ENCODE peak calls at places on chromosome 22, in six cellular contexts. One of them, this sample, is unnamed.

GRCh38 chr22:44091021-44091721 is 67.1 kb downstream of the PARVB start:
- DNase-seq in iris pigment epithelial cell: peak
- DNase-seq in C1 segment of cervical spinal cord: no peak
- DNase-seq in choroid plexus epithelial cell: peak
- DNase-seq in ureter: no peak
- DNase-seq in stimulated activated CD8-positive, alpha-beta memory T cell treated with anti-CD3 and anti-CD28 coated beads, Interleukin-4, amount 100 ng/mL, for 4 hours: no peak
- DNase-seq in this sample: no peak

GRCh38 chr22:43270314-43270908 is 72.8 kb downstream of the SCUBE1 start:
- DNase-seq in C1 segment of cervical spinal cord: no peak
- DNase-seq in ureter: no peak
- DNase-seq in stimulated activated CD8-positive, alpha-beta memory T cell treated with anti-CD3 and anti-CD28 coated beads, Interleukin-4, amount 100 ng/mL, for 4 hours: no peak
- DNase-seq in iris pigment epithelial cell: no peak
- DNase-seq in choroid plexus epithelial cell: peak
- DNase-seq in this sample: peak

GRCh38 chr22:26314171-26314570 is 114.9 kb upstream of the ASPHD2 start:
- DNase-seq in ureter: no peak
- DNase-seq in iris pigment epithelial cell: no peak
- DNase-seq in C1 segment of cervical spinal cord: no peak
- DNase-seq in stimulated activated CD8-positive, alpha-beta memory T cell treated with anti-CD3 and anti-CD28 coated beads, Interleukin-4, amount 100 ng/mL, for 4 hours: no peak
- DNase-seq in choroid plexus epithelial cell: no peak
- DNase-seq in this sample: no peak

GRCh38 chr22:27378343-27378800 is 423.2 kb downstream of the MN1 start:
- DNase-seq in choroid plexus epithelial cell: peak
- DNase-seq in ureter: no peak
- DNase-seq in C1 segment of cervical spinal cord: no peak
- DNase-seq in stimulated activated CD8-positive, alpha-beta memory T cell treated with anti-CD3 and anti-CD28 coated beads, Interleukin-4, amount 100 ng/mL, for 4 hours: no peak
- DNase-seq in iris pigment epithelial cell: peak
- DNase-seq in this sample: no peak

GRCh38 chr22:33328789-33329296 is 270.7 kb upstream of the SYN3 start:
- DNase-seq in C1 segment of cervical spinal cord: no peak
- DNase-seq in ureter: no peak
- DNase-seq in stimulated activated CD8-positive, alpha-beta memory T cell treated with anti-CD3 and anti-CD28 coated beads, Interleukin-4, amount 100 ng/mL, for 4 hours: no peak
- DNase-seq in choroid plexus epithelial cell: peak
- DNase-seq in iris pigment epithelial cell: peak
- DNase-seq in this sample: no peak

GRCh38 chr22:47165998-47166397 is 403.5 kb downstream of the TBC1D22A start:
- DNase-seq in C1 segment of cervical spinal cord: no peak
- DNase-seq in choroid plexus epithelial cell: no peak
- DNase-seq in ureter: no peak
- DNase-seq in stimulated activated CD8-positive, alpha-beta memory T cell treated with anti-CD3 and anti-CD28 coated beads, Interleukin-4, amount 100 ng/mL, for 4 hours: no peak
- DNase-seq in iris pigment epithelial cell: no peak
- DNase-seq in this sample: no peak

GRCh38 chr22:37968452-37969251 is 15.2 kb downstream of the POLR2F start:
- DNase-seq in stimulated activated CD8-positive, alpha-beta memory T cell treated with anti-CD3 and anti-CD28 coated beads, Interleukin-4, amount 100 ng/mL, for 4 hours: no peak
- DNase-seq in iris pigment epithelial cell: no peak
- DNase-seq in ureter: no peak
- DNase-seq in choroid plexus epithelial cell: no peak
- DNase-seq in C1 segment of cervical spinal cord: peak
- DNase-seq in this sample: no peak

GRCh38 chr22:37260939-37261338 is 16.9 kb upstream of the RAC2 start:
- DNase-seq in iris pigment epithelial cell: peak
- DNase-seq in ureter: no peak
- DNase-seq in C1 segment of cervical spinal cord: peak
- DNase-seq in choroid plexus epithelial cell: peak
- DNase-seq in stimulated activated CD8-positive, alpha-beta memory T cell treated with anti-CD3 and anti-CD28 coated beads, Interleukin-4, amount 100 ng/mL, for 4 hours: no peak
- DNase-seq in this sample: no peak

GRCh38 chr22:47366026-47366767 is 603.7 kb downstream of the TBC1D22A start:
- DNase-seq in choroid plexus epithelial cell: no peak
- DNase-seq in iris pigment epithelial cell: no peak
- DNase-seq in ureter: peak
- DNase-seq in stimulated activated CD8-positive, alpha-beta memory T cell treated with anti-CD3 and anti-CD28 coated beads, Interleukin-4, amount 100 ng/mL, for 4 hours: no peak
- DNase-seq in C1 segment of cervical spinal cord: no peak
- DNase-seq in this sample: no peak

GRCh38 chr22:22139364-22139763 is 105.2 kb upstream of the VPREB1 start:
- DNase-seq in iris pigment epithelial cell: no peak
- DNase-seq in C1 segment of cervical spinal cord: no peak
- DNase-seq in ureter: no peak
- DNase-seq in stimulated activated CD8-positive, alpha-beta memory T cell treated with anti-CD3 and anti-CD28 coated beads, Interleukin-4, amount 100 ng/mL, for 4 hours: no peak
- DNase-seq in choroid plexus epithelial cell: no peak
- DNase-seq in this sample: no peak

GRCh38 chr22:39699631-39700348 is 129.2 kb downstream of the CACNA1I start:
- DNase-seq in stimulated activated CD8-positive, alpha-beta memory T cell treated with anti-CD3 and anti-CD28 coated beads, Interleukin-4, amount 100 ng/mL, for 4 hours: no peak
- DNase-seq in iris pigment epithelial cell: no peak
- DNase-seq in C1 segment of cervical spinal cord: no peak
- DNase-seq in choroid plexus epithelial cell: no peak
- DNase-seq in ureter: no peak
- DNase-seq in this sample: no peak